ENCODE peak calls at places on chromosome 20, in eight cellular contexts. One of them, this sample, is unnamed.

GRCh38 chr20:8718214-8718613 is 350.7 kb upstream of the PLCB4 start:
- DNase-seq in transverse colon: no peak
- DNase-seq in Karpas-422: no peak
- DNase-seq in psoas muscle: peak; percentile 23
- DNase-seq in ovary: no peak
- DNase-seq in fibroblast of lung: no peak
- DNase-seq in tibial artery: no peak
- DNase-seq in IMR-90: no peak
- DNase-seq in this sample: peak; percentile 38

GRCh38 chr20:23147964-23148720 is 62.0 kb upstream of the CD93 start:
- DNase-seq in fibroblast of lung: peak; percentile 81
- DNase-seq in IMR-90: peak; percentile 90
- DNase-seq in Karpas-422: peak; percentile 76
- DNase-seq in psoas muscle: peak; percentile 87
- DNase-seq in ovary: no peak
- DNase-seq in transverse colon: no peak
- DNase-seq in tibial artery: peak; percentile 91
- DNase-seq in this sample: no peak

GRCh38 chr20:64130271-64130670 is 22.9 kb upstream of the NPBWR2 start:
- DNase-seq in IMR-90: no peak
- DNase-seq in transverse colon: no peak
- DNase-seq in tibial artery: peak; percentile 5
- DNase-seq in fibroblast of lung: no peak
- DNase-seq in psoas muscle: no peak
- DNase-seq in Karpas-422: no peak
- DNase-seq in ovary: no peak
- DNase-seq in this sample: no peak

GRCh38 chr20:59845472-59845871 is 88.0 kb downstream of the SYCP2 start:
- DNase-seq in Karpas-422: no peak
- DNase-seq in transverse colon: no peak
- DNase-seq in fibroblast of lung: no peak
- DNase-seq in tibial artery: no peak
- DNase-seq in psoas muscle: no peak
- DNase-seq in ovary: no peak
- DNase-seq in IMR-90: no peak
- DNase-seq in this sample: no peak

GRCh38 chr20:18276821-18277220 is 11.5 kb upstream of the ZNF133 start:
- DNase-seq in IMR-90: peak; percentile 71
- DNase-seq in psoas muscle: peak; percentile 44
- DNase-seq in fibroblast of lung: peak; percentile 54
- DNase-seq in Karpas-422: peak; percentile 85
- DNase-seq in ovary: peak; percentile 28
- DNase-seq in tibial artery: no peak
- DNase-seq in transverse colon: peak; percentile 77
- DNase-seq in this sample: peak; percentile 37

GRCh38 chr20:10654630-10655029 is 19.2 kb downstream of the JAG1 start:
- DNase-seq in Karpas-422: no peak
- DNase-seq in transverse colon: peak; percentile 47
- DNase-seq in psoas muscle: no peak
- DNase-seq in IMR-90: no peak
- DNase-seq in ovary: no peak
- DNase-seq in fibroblast of lung: no peak
- DNase-seq in tibial artery: peak; percentile 60
- DNase-seq in this sample: no peak

GRCh38 chr20:31819083-31819784 is at the start of gene MYLK2:
- DNase-seq in psoas muscle: peak; percentile 81
- DNase-seq in transverse colon: no peak
- DNase-seq in fibroblast of lung: no peak
- DNase-seq in Karpas-422: no peak
- DNase-seq in tibial artery: peak; percentile 72
- DNase-seq in ovary: no peak
- DNase-seq in IMR-90: no peak
- DNase-seq in this sample: peak; percentile 54

GRCh38 chr20:45857836-45858250 is 429 bp downstream of the ZSWIM3 start:
- DNase-seq in ovary: no peak
- DNase-seq in psoas muscle: no peak
- DNase-seq in tibial artery: no peak
- DNase-seq in transverse colon: no peak
- DNase-seq in fibroblast of lung: no peak
- DNase-seq in IMR-90: no peak
- DNase-seq in Karpas-422: peak; percentile 83
- DNase-seq in this sample: no peak

GRCh38 chr20:46013826-46014516 is 5.3 kb downstream of the MMP9 start:
- DNase-seq in psoas muscle: peak; percentile 46
- DNase-seq in ovary: peak; percentile 52
- DNase-seq in transverse colon: peak; percentile 60
- DNase-seq in IMR-90: peak; percentile 32
- DNase-seq in Karpas-422: peak; percentile 87
- DNase-seq in tibial artery: no peak
- DNase-seq in fibroblast of lung: no peak
- DNase-seq in this sample: no peak

GRCh38 chr20:8504030-8504429 is 372.0 kb downstream of the PLCB1 start:
- DNase-seq in fibroblast of lung: no peak
- DNase-seq in transverse colon: no peak
- DNase-seq in psoas muscle: no peak
- DNase-seq in ovary: no peak
- DNase-seq in Karpas-422: no peak
- DNase-seq in tibial artery: no peak
- DNase-seq in IMR-90: no peak
- DNase-seq in this sample: no peak

GRCh38 chr20:60200305-60200918 is 242.2 kb downstream of the CDH26 start:
- DNase-seq in Karpas-422: no peak
- DNase-seq in fibroblast of lung: no peak
- DNase-seq in psoas muscle: no peak
- DNase-seq in tibial artery: no peak
- DNase-seq in IMR-90: no peak
- DNase-seq in transverse colon: no peak
- DNase-seq in ovary: no peak
- DNase-seq in this sample: no peak

GRCh38 chr20:64068381-64069208 is 5.6 kb downstream of the TCEA2 start:
- DNase-seq in fibroblast of lung: no peak
- DNase-seq in psoas muscle: no peak
- DNase-seq in Karpas-422: no peak
- DNase-seq in tibial artery: no peak
- DNase-seq in transverse colon: no peak
- DNase-seq in ovary: no peak
- DNase-seq in IMR-90: no peak
- DNase-seq in this sample: no peak

GRCh38 chr20:34040300-34041015 is 46.7 kb downstream of the RALY start:
- DNase-seq in psoas muscle: no peak
- DNase-seq in ovary: no peak
- DNase-seq in fibroblast of lung: no peak
- DNase-seq in Karpas-422: no peak
- DNase-seq in IMR-90: no peak
- DNase-seq in tibial artery: no peak
- DNase-seq in transverse colon: no peak
- DNase-seq in this sample: peak; percentile 18

GRCh38 chr20:22905667-22906066 is 129.4 kb upstream of the SSTR4 start:
- DNase-seq in tibial artery: peak; percentile 68
- DNase-seq in transverse colon: no peak
- DNase-seq in psoas muscle: no peak
- DNase-seq in Karpas-422: no peak
- DNase-seq in IMR-90: no peak
- DNase-seq in ovary: peak; percentile 54
- DNase-seq in fibroblast of lung: peak; percentile 4
- DNase-seq in this sample: peak; percentile 40

GRCh38 chr20:23164176-23164601 is 78.1 kb upstream of the CD93 start:
- DNase-seq in fibroblast of lung: no peak
- DNase-seq in IMR-90: no peak
- DNase-seq in transverse colon: peak; percentile 71
- DNase-seq in Karpas-422: no peak
- DNase-seq in ovary: peak; percentile 44
- DNase-seq in psoas muscle: no peak
- DNase-seq in tibial artery: peak; percentile 72
- DNase-seq in this sample: no peak

GRCh38 chr20:31593221-31594001 is 11.7 kb upstream of the ID1 start:
- DNase-seq in transverse colon: peak; percentile 94
- DNase-seq in psoas muscle: no peak
- DNase-seq in fibroblast of lung: peak; percentile 89
- DNase-seq in Karpas-422: no peak
- DNase-seq in tibial artery: no peak
- DNase-seq in ovary: no peak
- DNase-seq in IMR-90: peak; percentile 89
- DNase-seq in this sample: no peak

GRCh38 chr20:2093200-2093781 is 8.3 kb upstream of the STK35 start:
- DNase-seq in tibial artery: no peak
- DNase-seq in fibroblast of lung: no peak
- DNase-seq in transverse colon: peak; percentile 21
- DNase-seq in psoas muscle: no peak
- DNase-seq in ovary: no peak
- DNase-seq in Karpas-422: peak; percentile 78
- DNase-seq in IMR-90: no peak
- DNase-seq in this sample: no peak

GRCh38 chr20:12056836-12057235 is 139.1 kb downstream of the BTBD3 start:
- DNase-seq in Karpas-422: no peak
- DNase-seq in psoas muscle: no peak
- DNase-seq in tibial artery: no peak
- DNase-seq in IMR-90: no peak
- DNase-seq in ovary: no peak
- DNase-seq in transverse colon: no peak
- DNase-seq in fibroblast of lung: peak; percentile 33
- DNase-seq in this sample: no peak

GRCh38 chr20:5621305-5621704 is 128.9 kb upstream of the SHLD1 start:
- DNase-seq in fibroblast of lung: peak; percentile 69
- DNase-seq in transverse colon: no peak
- DNase-seq in psoas muscle: no peak
- DNase-seq in tibial artery: no peak
- DNase-seq in IMR-90: no peak
- DNase-seq in ovary: no peak
- DNase-seq in Karpas-422: no peak
- DNase-seq in this sample: no peak

GRCh38 chr20:11686900-11687543 is 230.7 kb upstream of the BTBD3 start:
- DNase-seq in transverse colon: peak; percentile 30
- DNase-seq in IMR-90: peak; percentile 1
- DNase-seq in tibial artery: no peak
- DNase-seq in psoas muscle: peak; percentile 39
- DNase-seq in ovary: peak; percentile 37
- DNase-seq in Karpas-422: no peak
- DNase-seq in fibroblast of lung: peak; percentile 14
- DNase-seq in this sample: peak; percentile 33

GRCh38 chr20:54355631-54356280 is 119.6 kb upstream of the DOK5 start:
- DNase-seq in psoas muscle: no peak
- DNase-seq in IMR-90: peak; percentile 50
- DNase-seq in tibial artery: no peak
- DNase-seq in Karpas-422: no peak
- DNase-seq in ovary: no peak
- DNase-seq in fibroblast of lung: peak; percentile 13
- DNase-seq in transverse colon: no peak
- DNase-seq in this sample: no peak

DNA sequence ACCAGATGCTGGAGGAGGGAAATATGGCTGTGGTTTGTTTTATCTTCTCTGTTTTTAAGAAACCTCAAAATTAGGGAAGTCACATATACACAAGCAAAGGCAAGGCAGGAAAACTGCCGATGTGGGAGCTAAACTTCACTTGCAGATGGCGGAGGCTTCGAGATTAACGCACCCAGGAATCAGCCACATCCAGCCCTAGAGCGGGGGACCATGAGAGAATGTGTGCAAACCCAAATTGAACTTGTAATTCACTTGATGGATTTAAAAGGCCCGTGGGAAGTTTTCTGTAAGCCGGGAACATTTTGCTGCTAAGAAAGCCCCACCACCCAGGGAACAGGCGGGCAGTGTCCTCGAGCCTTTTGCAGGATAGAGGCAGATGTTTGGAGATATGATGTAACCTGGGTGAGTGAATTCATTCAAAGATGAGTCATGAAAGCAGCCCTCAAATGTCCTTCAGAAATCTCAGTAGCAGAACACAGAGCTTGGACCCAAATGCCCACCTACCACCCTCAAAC is 39.9 kb downstream of the PREX1 start:
- DNase-seq in tibial artery: no peak
- DNase-seq in ovary: no peak
- DNase-seq in fibroblast of lung: peak; percentile 77
- DNase-seq in Karpas-422: no peak
- DNase-seq in transverse colon: no peak
- DNase-seq in psoas muscle: no peak
- DNase-seq in IMR-90: peak; percentile 47
- DNase-seq in this sample: no peak
- H3K4me1 ChIP-seq in tibial artery: peaks cover 40% of the 10 kb centered on the region
- H3K4me1 ChIP-seq in ovary: peaks cover 12% of the 10 kb centered on the region
- H3K4me1 ChIP-seq in fibroblast of lung: peaks cover 2% of the 10 kb centered on the region
- H3K4me1 ChIP-seq in Karpas-422: peaks cover 8% of the 10 kb centered on the region
- H3K4me1 ChIP-seq in transverse colon: peaks cover 5% of the 10 kb centered on the region
- H3K4me1 ChIP-seq in psoas muscle: no peaks in the 10 kb centered on the region
- H3K4me1 ChIP-seq in IMR-90: peaks cover 2% of the 10 kb centered on the region
- H3K4me1 ChIP-seq in this sample: peaks cover 42% of the 10 kb centered on the region

GRCh38 chr20:38139156-38139912 is 25.7 kb downstream of the TGM2 start:
- DNase-seq in fibroblast of lung: no peak
- DNase-seq in transverse colon: no peak
- DNase-seq in ovary: no peak
- DNase-seq in Karpas-422: no peak
- DNase-seq in IMR-90: no peak
- DNase-seq in tibial artery: peak; percentile 58
- DNase-seq in psoas muscle: no peak
- DNase-seq in this sample: no peak
- H3K4me1 ChIP-seq in fibroblast of lung: peaks cover 19% of the 10 kb centered on the region
- H3K4me1 ChIP-seq in transverse colon: peaks cover 24% of the 10 kb centered on the region
- H3K4me1 ChIP-seq in ovary: peaks cover 9% of the 10 kb centered on the region
- H3K4me1 ChIP-seq in Karpas-422: no peaks in the 10 kb centered on the region
- H3K4me1 ChIP-seq in IMR-90: peaks cover 16% of the 10 kb centered on the region
- H3K4me1 ChIP-seq in tibial artery: peaks cover 25% of the 10 kb centered on the region
- H3K4me1 ChIP-seq in psoas muscle: peaks cover under 1% of the 10 kb centered on the region
- H3K4me1 ChIP-seq in this sample: peaks cover 82% of the 10 kb centered on the region

DNA sequence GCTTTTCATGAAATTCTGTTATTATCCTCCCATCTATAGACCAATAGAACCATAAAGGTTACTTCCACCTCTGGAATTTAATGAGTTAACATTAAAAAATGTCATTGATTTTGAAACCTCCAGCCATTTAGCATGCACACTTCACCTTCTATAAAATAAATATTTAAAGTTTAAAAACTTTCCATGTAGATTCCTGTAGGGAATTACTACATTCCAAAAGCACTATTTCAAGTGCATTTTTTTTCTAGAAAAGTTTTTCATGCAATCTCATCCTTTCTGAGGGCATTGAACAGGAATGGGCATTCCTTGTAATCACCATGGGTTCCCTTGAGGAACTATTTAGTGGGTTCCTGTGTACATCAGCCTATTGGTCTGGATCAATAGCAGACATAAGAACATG is 253.8 kb upstream of the RIN2 start:
- DNase-seq in Karpas-422: no peak
- DNase-seq in IMR-90: no peak
- DNase-seq in fibroblast of lung: no peak
- DNase-seq in psoas muscle: no peak
- DNase-seq in ovary: no peak
- DNase-seq in transverse colon: no peak
- DNase-seq in tibial artery: no peak
- DNase-seq in this sample: no peak
- H3K4me1 ChIP-seq in Karpas-422: no peaks in the 10 kb centered on the region
- H3K4me1 ChIP-seq in IMR-90: no peaks in the 10 kb centered on the region
- H3K4me1 ChIP-seq in fibroblast of lung: no peaks in the 10 kb centered on the region
- H3K4me1 ChIP-seq in psoas muscle: peaks cover 23% of the 10 kb centered on the region
- H3K4me1 ChIP-seq in ovary: no peaks in the 10 kb centered on the region
- H3K4me1 ChIP-seq in transverse colon: no peaks in the 10 kb centered on the region
- H3K4me1 ChIP-seq in tibial artery: no peaks in the 10 kb centered on the region
- H3K4me1 ChIP-seq in this sample: no peaks in the 10 kb centered on the region

DNA sequence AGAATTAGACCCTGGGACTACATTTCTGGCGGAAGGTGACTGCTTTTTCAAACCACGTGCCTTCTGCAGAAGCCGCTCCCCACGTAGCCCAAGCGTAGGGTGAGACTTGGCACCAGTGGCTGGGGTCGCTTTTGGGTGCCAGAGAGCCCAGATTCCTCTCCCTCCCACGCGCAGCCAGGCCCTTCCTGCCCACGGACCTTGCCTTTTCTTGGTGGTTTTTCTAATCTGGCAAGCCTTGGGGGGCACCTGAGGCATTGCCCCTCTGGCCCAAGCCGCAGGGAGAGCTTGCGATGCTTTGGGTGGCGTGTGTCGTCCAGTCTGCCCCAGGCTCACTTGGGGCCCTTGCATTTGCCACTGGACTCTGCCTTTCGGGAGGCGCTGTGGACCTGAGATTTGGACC is 3.3 kb downstream of the SLCO4A1 start:
- DNase-seq in ovary: no peak
- DNase-seq in fibroblast of lung: no peak
- DNase-seq in Karpas-422: no peak
- DNase-seq in psoas muscle: no peak
- DNase-seq in IMR-90: no peak
- DNase-seq in transverse colon: no peak
- DNase-seq in tibial artery: no peak
- DNase-seq in this sample: no peak
- H3K4me1 ChIP-seq in ovary: peaks cover 23% of the 10 kb centered on the region
- H3K4me1 ChIP-seq in fibroblast of lung: no peaks in the 10 kb centered on the region
- H3K4me1 ChIP-seq in Karpas-422: peaks cover 12% of the 10 kb centered on the region
- H3K4me1 ChIP-seq in psoas muscle: peaks cover 46% of the 10 kb centered on the region
- H3K4me1 ChIP-seq in IMR-90: peaks cover 1% of the 10 kb centered on the region
- H3K4me1 ChIP-seq in transverse colon: peaks cover 68% of the 10 kb centered on the region
- H3K4me1 ChIP-seq in tibial artery: peaks cover 18% of the 10 kb centered on the region
- H3K4me1 ChIP-seq in this sample: peaks cover 96% of the 10 kb centered on the region